ENCODE peak calls at places on chromosome 1, in five cellular contexts. R is hepatocyte; G is amniotic epithelial cell; J is GM03348; N is stimulated activated CD8-positive, alpha-beta memory T cell treated with anti-CD3 and anti-CD28 coated beads, Interleukin-4, amount 100 ng/mL, for 24 hours. D is an unnamed sample.

GRCh38 chr1:235990376-235990795 is 74.5 kb downstream of the NID1 start:
- DNase-seq in N (no peak), G (peak), R (no peak), J (peak), D (peak)

GRCh38 chr1:174136714-174137113 is 22.6 kb upstream of the RABGAP1L start:
- DNase-seq in G (no peak), R (no peak), J (no peak), N (no peak), D (no peak)

GRCh38 chr1:156900019-156900718 is 6.7 kb downstream of the PEAR1 start:
- DNase-seq in J (peak), G (peak), R (no peak), N (no peak), D (peak)

GRCh38 chr1:93816970-93817738 is 61.9 kb downstream of the DNTTIP2 start:
- DNase-seq in G (peak), N (no peak), J (peak), R (peak), D (peak)

GRCh38 chr1:226549094-226549936 is 751 bp downstream of the STUM start:
- DNase-seq in N (no peak), R (peak), J (no peak), G (no peak), D (peak)

GRCh38 chr1:81254560-81254959 is 546.2 kb upstream of the ADGRL2 start:
- DNase-seq in J (no peak), R (no peak), N (no peak), G (peak), D (no peak)

GRCh38 chr1:226645279-226645976 is 93.7 kb downstream of the ITPKB start:
- DNase-seq in R (no peak), N (no peak), G (no peak), J (no peak), D (no peak)

GRCh38 chr1:21237386-21238088 is 52.7 kb downstream of the ECE1 start:
- DNase-seq in N (no peak), J (no peak), G (no peak), R (no peak), D (no peak)

GRCh38 chr1:180674603-180675530 is 43.0 kb downstream of the XPR1 start:
- DNase-seq in G (peak), N (no peak), R (peak), J (no peak), D (no peak)

D was measured in osteoblast.